ENCODE peak calls at places on chromosome 21, in eight cellular contexts. I is fibroblast of lung, L is pancreas, Z is left ventricle myocardium inferior, E is endothelial cell of umbilical vein, X is GM23248, M is hepatocyte, O is mesenchymal stem cell. B is an unnamed sample.

GRCh38 chr21:36126166-36126565 is 8.7 kb upstream of the CBR3 start:
- DNase-seq in I (peak), Z (no peak), E (no peak), X (peak), L (no peak), M (no peak), O (peak), B (no peak)

GRCh38 chr21:16742116-16742515 is 770.7 kb upstream of the CXADR start:
- DNase-seq in E (no peak), I (no peak), Z (peak), L (no peak), X (no peak), M (no peak), O (no peak), B (no peak)

GRCh38 chr21:24870633-24871032 is 736.6 kb downstream of the MRPL39 start:
- DNase-seq in M (no peak), Z (no peak), L (no peak), I (no peak), O (no peak), X (no peak), E (no peak), B (no peak)

GRCh38 chr21:42145569-42146250 is 73.2 kb upstream of the ABCG1 start:
- DNase-seq in E (peak), Z (no peak), X (peak), M (peak), L (no peak), I (peak), O (peak), B (peak)

GRCh38 chr21:42513151-42513984 is at the start of gene SLC37A1:
- DNase-seq in O (no peak), E (no peak), I (no peak), X (peak), L (peak), Z (no peak), M (peak), B (no peak)

GRCh38 chr21:31959881-31960280 is 87.1 kb downstream of the HUNK start:
- DNase-seq in E (no peak), X (no peak), M (no peak), Z (no peak), L (no peak), I (no peak), O (no peak), B (no peak)

GRCh38 chr21:46229133-46229922 is 754 bp upstream of the LSS start:
- DNase-seq in E (peak), I (no peak), X (no peak), L (peak), Z (no peak), O (no peak), M (peak), B (no peak)

GRCh38 chr21:18318156-18318555 is 73.5 kb downstream of the CHODL start:
- DNase-seq in I (no peak), X (no peak), O (no peak), E (no peak), L (peak), Z (no peak), M (no peak), B (no peak)

GRCh38 chr21:42133131-42133530 is 62.0 kb downstream of the UMODL1 start:
- DNase-seq in L (no peak), Z (no peak), O (no peak), E (no peak), X (no peak), I (no peak), M (no peak), B (no peak)

GRCh38 chr21:42466700-42467612 is 29.1 kb downstream of the RSPH1 start:
- DNase-seq in M (peak), O (peak), I (peak), L (no peak), Z (no peak), E (no peak), X (peak), B (peak)

GRCh38 chr21:31326478-31327247 is 17.4 kb downstream of the TIAM1 start:
- DNase-seq in L (no peak), E (no peak), M (no peak), O (no peak), I (no peak), X (peak), Z (no peak), B (no peak)

GRCh38 chr21:33894736-33895288 is 20.8 kb downstream of the ATP5PO start:
- DNase-seq in E (peak), M (peak), L (peak), X (peak), Z (peak), O (peak), I (peak), B (peak)

GRCh38 chr21:15199414-15199813 is 134.6 kb upstream of the NRIP1 start:
- DNase-seq in X (no peak), O (no peak), L (no peak), Z (no peak), I (no peak), E (no peak), M (no peak), B (no peak)

GRCh38 chr21:36913247-36914169 is 53.0 kb downstream of the HLCS start:
- DNase-seq in X (no peak), O (no peak), E (no peak), M (no peak), L (no peak), Z (no peak), I (no peak), B (no peak)

GRCh38 chr21:42302794-42303193 is 12.4 kb downstream of the TFF3 start:
- DNase-seq in E (no peak), M (no peak), O (no peak), X (no peak), Z (no peak), I (no peak), L (no peak), B (no peak)

GRCh38 chr21:24938592-24938991 is 668.7 kb downstream of the MRPL39 start:
- DNase-seq in E (no peak), O (no peak), Z (no peak), I (no peak), X (no peak), L (no peak), M (no peak), B (no peak)

GRCh38 chr21:41923641-41924342 is 30.0 kb downstream of the C2CD2 start:
- DNase-seq in X (peak), L (no peak), I (peak), O (no peak), E (no peak), M (no peak), Z (peak), B (peak)

GRCh38 chr21:29558331-29558730 is 259.6 kb downstream of the BACH1 start:
- DNase-seq in I (no peak), E (no peak), Z (no peak), L (no peak), X (no peak), M (no peak), O (no peak), B (no peak)

GRCh38 chr21:31612889-31613785 is 46.4 kb upstream of the SOD1 start:
- DNase-seq in Z (no peak), O (peak), X (peak), E (no peak), M (no peak), I (no peak), L (no peak), B (peak)

GRCh38 chr21:40844935-40845334 is 2.0 kb downstream of the DSCAM start:
- DNase-seq in O (no peak), E (no peak), Z (no peak), M (no peak), I (no peak), X (no peak), L (no peak), B (no peak)

GRCh38 chr21:35646606-35647005 is 413.7 kb downstream of the SETD4 start:
- DNase-seq in E (no peak), X (peak), L (no peak), M (no peak), I (no peak), O (no peak), Z (no peak), B (peak)

GRCh38 chr21:32844653-32845443 is 73.3 kb upstream of the PAXBP1 start:
- DNase-seq in Z (no peak), I (peak), X (peak), L (no peak), E (no peak), O (peak), M (peak), B (peak)

GRCh38 chr21:24045775-24046215 is 1561.5 kb downstream of the MRPL39 start:
- DNase-seq in X (peak), Z (peak), M (peak), O (no peak), I (peak), E (peak), L (peak), B (peak)

GRCh38 chr21:32597205-32597604 is 11.9 kb upstream of the TCP10L start:
- DNase-seq in X (peak), E (peak), I (peak), M (no peak), Z (no peak), L (no peak), O (peak), B (peak)

GRCh38 chr21:40117236-40117635 is 250.0 kb downstream of the PCP4 start:
- DNase-seq in E (no peak), L (no peak), O (no peak), X (no peak), Z (no peak), I (no peak), M (no peak), B (no peak)

GRCh38 chr21:34128674-34129038 is 55.3 kb downstream of the MRPS6 start:
- DNase-seq in O (no peak), X (no peak), L (no peak), Z (no peak), M (no peak), E (no peak), I (no peak), B (no peak)

GRCh38 chr21:32468567-32469175 is 56.2 kb downstream of the EVA1C start:
- DNase-seq in I (no peak), L (no peak), O (no peak), X (no peak), Z (no peak), M (no peak), E (no peak), B (no peak)

GRCh38 chr21:21714396-21714795 is 716.2 kb downstream of the NCAM2 start:
- DNase-seq in O (peak), Z (no peak), I (peak), X (peak), M (no peak), E (no peak), L (no peak), B (peak)

GRCh38 chr21:15929536-15929935 is 199.8 kb downstream of the USP25 start:
- DNase-seq in I (no peak), Z (no peak), L (no peak), E (no peak), M (no peak), X (no peak), O (no peak), B (no peak)

GRCh38 chr21:44844256-44844655 is 26.4 kb upstream of the SUMO3 start:
- DNase-seq in I (no peak), M (no peak), O (no peak), Z (no peak), L (peak), E (no peak), X (no peak), B (no peak)

GRCh38 chr21:44846201-44846484 is 27.3 kb downstream of the PTTG1IP start:
- DNase-seq in Z (no peak), L (no peak), E (no peak), O (no peak), X (no peak), I (peak), M (no peak), B (no peak)

GRCh38 chr21:44846485-44847260 is 26.8 kb downstream of the PTTG1IP start:
- DNase-seq in L (no peak), O (peak), M (peak), I (no peak), Z (peak), E (no peak), X (peak), B (peak)

GRCh38 chr21:44847261-44848056 is 26.0 kb downstream of the PTTG1IP start:
- DNase-seq in Z (no peak), O (no peak), X (no peak), E (no peak), I (no peak), M (no peak), L (no peak), B (no peak)

DNA sequence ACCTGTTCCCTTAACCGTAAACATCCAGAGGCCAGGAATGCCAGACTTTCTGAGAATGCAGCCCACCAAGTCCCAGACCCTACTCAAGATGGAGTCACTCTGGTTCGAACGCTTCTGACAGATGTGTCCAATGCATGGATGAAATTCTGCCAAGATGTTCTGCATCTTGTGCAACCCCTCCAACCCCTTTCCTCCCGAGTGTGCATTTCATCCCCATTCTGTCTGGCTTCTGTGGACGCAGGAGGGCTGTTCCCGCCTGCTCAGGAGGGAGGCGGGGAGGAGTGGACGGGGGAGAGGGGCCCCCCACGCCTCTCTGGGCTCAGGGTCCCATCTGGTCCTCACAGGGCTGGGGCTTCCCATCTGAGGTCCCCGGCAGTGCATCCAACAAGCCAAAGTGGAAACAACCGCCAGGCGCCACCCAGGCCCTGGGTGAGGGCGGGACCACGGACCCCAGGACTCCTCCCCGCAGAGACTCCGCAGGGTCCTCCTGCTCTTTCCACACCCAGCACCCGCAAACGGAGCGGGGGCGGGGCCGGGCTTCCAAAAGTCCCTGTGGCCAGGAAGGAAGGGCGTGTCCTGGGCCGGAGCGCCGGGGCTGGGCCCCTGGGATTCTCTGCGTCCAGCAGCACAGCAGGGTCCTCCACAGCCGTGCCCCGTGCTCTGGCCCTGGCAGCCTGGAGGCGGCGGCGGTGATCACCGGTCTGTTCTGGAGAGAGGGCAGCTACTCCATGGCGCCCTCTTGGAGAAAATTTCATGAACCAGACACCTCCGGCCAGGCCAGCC is 27.7 kb upstream of the SUMO3 start:
- DNase-seq in Z (peak), X (peak), E (peak), O (peak), M (peak), I (peak), L (peak), B (no peak)
- H3K4me3 ChIP-seq in Z (peak), X (peak), E (peak), O (peak), M (no peak), I (peak), L (no peak), B (peak)

GRCh38 chr21:25983745-25984144 is 186.8 kb downstream of the APP start:
- DNase-seq in I (no peak), O (no peak), E (peak), L (no peak), M (no peak), Z (no peak), X (no peak), B (no peak)

GRCh38 chr21:25984538-25984937 is 186.0 kb downstream of the APP start:
- DNase-seq in X (no peak), Z (no peak), O (no peak), E (no peak), M (no peak), L (no peak), I (no peak), B (no peak)

GRCh38 chr21:25986928-25987327 is 183.6 kb downstream of the APP start:
- DNase-seq in E (no peak), L (no peak), Z (no peak), M (no peak), O (no peak), I (no peak), X (no peak), B (no peak)

GRCh38 chr21:25988738-25989137 is 181.8 kb downstream of the APP start:
- DNase-seq in M (no peak), L (no peak), Z (no peak), I (no peak), O (no peak), E (no peak), X (no peak), B (no peak)

GRCh38 chr21:25985990-25986389 is 184.6 kb downstream of the APP start:
- DNase-seq in O (no peak), X (no peak), L (no peak), M (no peak), Z (no peak), E (no peak), I (no peak), B (no peak)
- H3K27ac ChIP-seq in O (no peak), X (no peak), L (no peak), M (no peak), Z (peak), E (peak), I (no peak), B (no peak)

DNA sequence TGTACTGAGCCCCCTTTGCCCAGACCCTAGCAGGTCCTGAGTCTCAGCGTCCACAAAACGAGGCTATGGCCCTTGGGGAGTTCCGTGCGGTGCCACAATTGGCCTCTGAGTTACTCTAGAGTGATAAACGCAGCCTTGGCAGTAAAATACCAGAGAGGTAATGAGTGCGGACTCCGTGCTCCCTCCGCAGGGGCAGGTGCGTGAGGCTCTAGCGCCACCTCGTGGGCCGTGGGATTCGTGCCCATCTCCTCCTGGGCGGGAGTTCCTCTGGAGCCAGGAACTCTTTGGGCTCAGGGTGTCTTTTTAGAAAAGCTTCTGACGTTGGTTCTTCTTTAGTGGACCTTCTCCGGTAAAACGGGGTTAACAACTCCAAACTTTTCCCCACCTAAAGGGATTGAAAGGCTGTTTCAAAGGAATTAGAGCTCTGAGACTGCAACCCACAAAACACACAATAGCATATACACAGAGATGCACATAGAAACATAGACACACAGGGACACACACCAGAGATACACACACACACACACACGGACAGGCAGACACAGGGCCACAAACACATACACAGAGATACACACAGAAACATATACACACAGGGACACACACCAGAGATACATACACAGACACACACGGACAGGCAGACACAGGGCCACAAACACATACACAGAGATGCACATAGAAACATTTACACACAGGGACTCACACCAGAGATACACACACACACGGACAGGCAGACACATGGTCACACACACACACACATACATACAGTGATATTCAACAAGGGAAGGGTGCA is 99.4 kb downstream of the KCNJ15 start:
- DNase-seq in E (peak), M (peak), Z (peak), X (peak), I (peak), O (peak), L (peak), B (peak)
- H3K4me3 ChIP-seq in E (no peak), M (no peak), Z (no peak), X (no peak), I (no peak), O (no peak), L (no peak), B (no peak)

DNA sequence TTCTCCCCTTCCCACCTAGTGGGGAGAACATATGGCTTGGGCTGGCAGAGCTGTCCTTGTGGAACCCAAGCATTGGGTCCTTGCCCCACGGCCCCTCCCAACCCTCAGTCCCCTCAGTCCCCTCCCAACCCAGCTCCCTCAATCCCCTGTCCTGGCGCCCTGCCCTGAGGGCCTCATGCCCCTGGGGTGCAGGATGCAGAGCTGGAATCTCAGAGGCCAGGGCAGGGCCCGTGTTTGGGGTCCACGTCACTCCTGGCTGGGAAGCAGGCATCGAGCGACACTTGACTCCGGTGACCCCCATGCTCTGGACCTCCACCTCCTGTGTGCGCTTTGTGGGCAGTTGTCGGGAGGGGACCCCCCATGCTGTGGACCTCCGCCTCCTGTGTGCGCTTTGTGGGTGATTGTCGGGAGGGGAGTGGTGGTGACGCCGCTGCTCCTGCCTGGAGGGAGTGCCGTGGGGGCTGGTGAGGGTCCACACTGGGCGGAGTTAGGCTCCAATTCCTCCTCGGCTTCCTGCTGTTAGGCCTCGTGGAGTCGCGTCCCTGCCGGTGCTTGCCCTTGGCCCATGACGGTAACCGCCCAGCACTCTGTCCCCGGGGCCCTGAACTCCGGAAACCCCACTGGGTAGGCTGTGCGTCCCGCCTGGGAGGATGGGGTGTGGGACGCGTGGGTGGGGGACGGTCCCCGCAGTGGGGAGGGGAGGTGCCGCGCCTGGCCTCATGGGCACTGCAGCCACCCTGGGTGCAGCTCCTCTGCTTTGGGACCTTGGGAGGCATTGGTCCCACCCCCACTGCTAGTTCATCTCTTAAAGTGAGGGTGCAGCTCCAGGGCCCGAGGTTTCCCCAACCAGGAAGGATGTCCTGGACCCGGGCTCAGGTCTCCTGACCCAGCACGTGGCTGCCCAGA is 31.2 kb downstream of the SLX9 start:
- DNase-seq in Z (no peak), L (no peak), I (no peak), O (no peak), M (no peak), X (no peak), E (no peak), B (no peak)
- H3K27ac ChIP-seq in Z (no peak), L (no peak), I (no peak), O (no peak), M (no peak), X (no peak), E (no peak), B (peak)

GRCh38 chr21:38260426-38260825 is 3.6 kb downstream of the KCNJ15 start:
- DNase-seq in L (no peak), E (no peak), M (no peak), Z (no peak), I (no peak), O (no peak), X (no peak), B (no peak)

GRCh38 chr21:38264581-38264980 is 7.8 kb downstream of the KCNJ15 start:
- DNase-seq in X (no peak), M (no peak), Z (no peak), O (no peak), E (no peak), L (no peak), I (peak), B (no peak)

GRCh38 chr21:38259665-38260064 is 2.9 kb downstream of the KCNJ15 start:
- DNase-seq in Z (no peak), E (no peak), I (no peak), M (no peak), O (no peak), L (no peak), X (no peak), B (no peak)

GRCh38 chr21:38263493-38263892 is 6.7 kb downstream of the KCNJ15 start:
- DNase-seq in E (no peak), M (no peak), L (no peak), O (no peak), Z (no peak), X (peak), I (peak), B (peak)

DNA sequence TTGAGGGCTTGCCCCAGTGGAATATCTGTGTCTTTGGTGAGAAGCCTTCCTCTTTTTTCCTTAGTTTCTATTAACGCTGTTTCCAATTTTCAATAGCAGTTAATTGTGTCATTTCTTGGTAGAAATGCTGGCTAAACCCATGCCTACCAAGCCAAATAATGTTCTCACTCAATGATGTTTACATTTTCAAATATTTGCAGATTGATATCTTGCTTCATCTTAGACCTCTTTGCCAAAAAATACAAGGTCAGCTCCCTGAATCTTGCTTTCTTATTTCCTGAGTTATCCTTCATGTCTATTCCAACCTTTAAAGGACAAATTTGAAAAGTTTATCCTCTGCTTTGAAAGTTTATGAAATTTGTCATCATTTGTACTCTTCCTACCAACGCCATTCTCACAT is 5.1 kb downstream of the KCNJ15 start:
- DNase-seq in Z (no peak), M (no peak), X (peak), O (no peak), E (no peak), L (no peak), I (peak), B (no peak)
- H3K4me3 ChIP-seq in Z (no peak), M (no peak), X (no peak), O (no peak), E (no peak), L (no peak), I (no peak), B (no peak)

B was measured in brain microvascular endothelial cell.